ENCODE peak calls at places on chromosomes 2 and 18, in four cellular contexts. Z is naive thymus-derived CD4-positive, alpha-beta T cell; E is HL-60; B is epithelial cell of proximal tubule. P is an unnamed sample.

GRCh38 chr2:190340369-190340768 is 3.0 kb upstream of the INPP1 start:
- DNase-seq in Z (no peak), B (no peak), E (no peak), P (no peak)

GRCh38 chr18:26804474-26804873 is 61.0 kb downstream of the AQP4 start:
- DNase-seq in Z (no peak), B (no peak), E (no peak), P (no peak)

GRCh38 chr2:222939208-222939846 is 78.5 kb downstream of the ACSL3 start:
- DNase-seq in B (no peak), Z (peak; percentile 8), E (peak; percentile 37), P (peak; percentile 23)

GRCh38 chr2:20669609-20670314 is 2.8 kb downstream of the GDF7 start:
- DNase-seq in B (no peak), E (no peak), Z (no peak), P (no peak)

GRCh38 chr2:96533292-96534073 is 3.1 kb upstream of the ARID5A start:
- DNase-seq in B (no peak), Z (no peak), E (no peak), P (no peak)

GRCh38 chr2:162029287-162029901 is 44.6 kb downstream of the DPP4 start:
- DNase-seq in E (no peak), B (peak; percentile 39), Z (no peak), P (no peak)

GRCh38 chr2:72136933-72137497 is 10.6 kb downstream of the CYP26B1 start:
- DNase-seq in Z (no peak), E (no peak), B (no peak), P (no peak)

GRCh38 chr2:174062934-174063333 is 97.8 kb upstream of the SP3 start:
- DNase-seq in B (no peak), E (no peak), Z (no peak), P (no peak)

GRCh38 chr2:177622516-177622915 is 229.9 kb downstream of the AGPS start:
- DNase-seq in Z (no peak), B (no peak), E (no peak), P (no peak)

GRCh38 chr2:98445708-98446577 is 1.3 kb downstream of the INPP4A start:
- DNase-seq in B (no peak), E (no peak), Z (no peak), P (no peak)

GRCh38 chr2:20676353-20677215 is 9.6 kb downstream of the GDF7 start:
- DNase-seq in E (no peak), Z (no peak), B (peak; percentile 26), P (no peak)

GRCh38 chr2:44100351-44100750 is 68.3 kb upstream of the PPM1B start:
- DNase-seq in Z (no peak), B (peak; percentile 92), E (peak; percentile 91), P (no peak)

GRCh38 chr2:54570925-54571694 is 115.0 kb downstream of the SPTBN1 start:
- DNase-seq in B (no peak), E (peak; percentile 68), Z (peak; percentile 72), P (no peak)

GRCh38 chr2:216596986-216597509 is 36.2 kb upstream of the IGFBP2 start:
- DNase-seq in B (no peak), Z (no peak), E (no peak), P (no peak)

GRCh38 chr2:158575051-158575635 is 118.4 kb downstream of the PKP4 start:
- DNase-seq in B (no peak), Z (no peak), E (no peak), P (no peak)

GRCh38 chr2:60347781-60348180 is 205.7 kb downstream of the BCL11A start:
- DNase-seq in B (no peak), E (no peak), Z (no peak), P (no peak)

GRCh38 chr2:179703702-179704101 is 157.7 kb downstream of the ZNF385B start:
- DNase-seq in B (no peak), E (no peak), Z (no peak), P (no peak)

GRCh38 chr18:5294618-5295230 is 802 bp downstream of the ZBTB14 start:
- DNase-seq in E (peak; percentile 63), Z (peak; percentile 70), B (no peak), P (peak; percentile 14)

GRCh38 chr2:68762112-68762511 is 27.5 kb downstream of the ARHGAP25 start:
- DNase-seq in E (no peak), Z (no peak), B (no peak), P (no peak)

GRCh38 chr18:50374170-50374752 is 585 bp upstream of the SKA1 start:
- DNase-seq in E (no peak), Z (no peak), B (no peak), P (no peak)

GRCh38 chr2:203975912-203976311 is 39.3 kb downstream of the ICOS start:
- DNase-seq in E (no peak), Z (no peak), B (no peak), P (no peak)

GRCh38 chr2:37283207-37283606 is 41.4 kb downstream of the PRKD3 start:
- DNase-seq in Z (no peak), B (peak; percentile 52), E (no peak), P (no peak)

GRCh38 chr2:48395658-48396057 is 134.3 kb upstream of the STON1 start:
- DNase-seq in E (no peak), B (no peak), Z (peak; percentile 10), P (no peak)
- H3K4me3 ChIP-seq in E (no peak overlapping the region), B (no peak overlapping the region), Z (no peak overlapping the region), P (no peak overlapping the region)

GRCh38 chr2:240832205-240832727 is 12.2 kb upstream of the KIF1A start:
- DNase-seq in E (peak; percentile 69), Z (peak; percentile 99), B (no peak), P (peak; percentile 52)

GRCh38 chr2:240832816-240833497 is 12.9 kb upstream of the KIF1A start:
- DNase-seq in E (no peak), B (no peak), Z (no peak), P (no peak)

GRCh38 chr2:240833724-240834285 is 13.8 kb upstream of the KIF1A start:
- DNase-seq in E (no peak), Z (no peak), B (no peak), P (no peak)

GRCh38 chr2:240834377-240834975 is 14.5 kb upstream of the KIF1A start:
- DNase-seq in Z (no peak), B (no peak), E (no peak), P (no peak)

DNA sequence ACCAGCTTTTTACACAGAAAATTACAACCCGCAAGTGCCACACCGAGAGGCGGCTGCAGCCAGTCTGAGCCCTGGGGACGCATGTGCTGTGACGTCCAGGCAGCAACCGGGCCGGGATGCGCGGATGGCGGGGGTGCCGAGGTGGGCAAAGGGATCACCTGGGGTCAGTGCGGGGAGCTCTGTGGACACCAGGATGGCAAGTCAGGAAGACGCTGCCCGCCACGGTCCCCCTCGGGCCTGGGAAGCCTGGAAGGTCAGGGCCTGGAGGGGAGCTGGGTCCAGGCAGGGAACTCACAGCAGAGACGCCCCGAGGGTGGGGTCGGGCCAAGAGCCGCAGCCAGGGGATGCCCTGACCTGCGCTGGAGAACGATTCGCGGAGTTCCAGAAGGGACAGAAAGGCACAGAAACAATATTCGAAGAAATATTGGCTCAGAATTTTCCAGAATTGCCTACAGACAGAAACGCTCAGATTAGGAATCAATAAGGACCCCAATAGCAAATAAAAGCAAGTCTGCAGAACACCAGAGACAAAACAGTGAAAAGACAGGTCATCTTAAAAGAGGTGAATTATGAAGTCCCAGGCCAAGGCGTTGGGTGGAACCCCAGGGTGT is 11.7 kb upstream of the KIF1A start:
- DNase-seq in B (no peak), E (no peak), Z (no peak), P (no peak)
- H3K4me3 ChIP-seq in B (no peak overlapping the region), E (no peak overlapping the region), Z (peak overlapping the region; percentile 32), P (peak overlapping the region; percentile 39)

GRCh38 chr2:151422917-151423439 is 13.3 kb downstream of the RIF1 start:
- DNase-seq in B (no peak), E (no peak), Z (no peak), P (no peak)

GRCh38 chr2:151423760-151424159 is 14.1 kb downstream of the RIF1 start:
- DNase-seq in B (no peak), Z (peak; percentile 70), E (no peak), P (no peak)
- H3K4me3 ChIP-seq in B (no peak overlapping the region), Z (no peak overlapping the region), E (no peak overlapping the region), P (no peak overlapping the region)

GRCh38 chr2:170320948-170321347 is 143.0 kb downstream of the MYO3B start:
- DNase-seq in Z (no peak), B (no peak), E (no peak), P (no peak)
- H3K4me3 ChIP-seq in Z (no peak overlapping the region), B (no peak overlapping the region), E (no peak overlapping the region), P (no peak overlapping the region)

GRCh38 chr2:95025406-95026319 is at the start of gene MAL:
- DNase-seq in E (no peak), Z (peak; percentile 44), B (no peak), P (no peak)

GRCh38 chr2:95024306-95024880 is 1.1 kb upstream of the MAL start:
- DNase-seq in Z (no peak), E (no peak), B (no peak), P (no peak)

GRCh38 chr2:95027369-95027720 is 1.8 kb downstream of the MAL start:
- DNase-seq in B (no peak), Z (no peak), E (no peak), P (no peak)

GRCh38 chr2:95024960-95025405 is 525 bp upstream of the MAL start:
- DNase-seq in Z (no peak), B (no peak), E (no peak), P (no peak)

GRCh38 chr2:95026471-95027368 is 1.2 kb downstream of the MAL start:
- DNase-seq in E (no peak), Z (no peak), B (no peak), P (no peak)
- H3K4me3 ChIP-seq in E (no peak overlapping the region), Z (peak overlapping the region; percentile 77), B (peak overlapping the region; percentile 63), P (no peak overlapping the region)

DNA sequence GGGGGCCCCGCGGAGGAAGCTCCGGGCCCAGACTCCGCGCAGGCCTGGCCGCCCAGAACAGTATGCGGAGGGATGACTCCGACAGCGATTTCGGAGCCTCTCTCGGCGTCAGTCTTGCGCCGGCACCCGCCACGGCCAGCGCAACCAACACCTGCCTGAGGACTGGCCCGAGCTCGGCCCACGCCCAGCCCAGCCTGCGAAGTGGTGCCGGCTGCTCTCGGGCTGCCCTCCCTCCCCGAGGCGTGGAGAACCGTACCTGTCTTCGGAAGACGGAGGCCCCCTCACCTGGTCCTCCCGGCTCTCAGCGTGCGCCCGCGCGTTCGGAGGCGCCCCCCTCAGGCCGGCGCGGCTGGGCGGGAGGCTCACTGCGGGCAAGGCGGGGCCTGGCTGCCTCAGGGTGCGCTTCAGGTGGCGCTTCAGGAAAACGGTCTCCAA is at the start of gene M1AP:
- DNase-seq in E (no peak), B (no peak), Z (no peak), P (no peak)
- H3K4me3 ChIP-seq in E (no peak within 1 kb of the TSS), B (peak within 1 kb of the TSS; percentile 40), Z (no peak within 1 kb of the TSS), P (no peak within 1 kb of the TSS)

GRCh38 chr18:13653746-13654455 is 72.5 kb downstream of the FAM210A start:
- DNase-seq in B (no peak), Z (no peak), E (no peak), P (no peak)
- H3K4me3 ChIP-seq in B (no peak overlapping the region), Z (no peak overlapping the region), E (no peak overlapping the region), P (no peak overlapping the region)

GRCh38 chr2:11483806-11484147 is 17.8 kb upstream of the E2F6 start:
- DNase-seq in B (no peak), Z (no peak), E (no peak), P (no peak)
- H3K4me3 ChIP-seq in B (no peak overlapping the region), Z (no peak overlapping the region), E (no peak overlapping the region), P (peak overlapping the region; percentile 52)

DNA sequence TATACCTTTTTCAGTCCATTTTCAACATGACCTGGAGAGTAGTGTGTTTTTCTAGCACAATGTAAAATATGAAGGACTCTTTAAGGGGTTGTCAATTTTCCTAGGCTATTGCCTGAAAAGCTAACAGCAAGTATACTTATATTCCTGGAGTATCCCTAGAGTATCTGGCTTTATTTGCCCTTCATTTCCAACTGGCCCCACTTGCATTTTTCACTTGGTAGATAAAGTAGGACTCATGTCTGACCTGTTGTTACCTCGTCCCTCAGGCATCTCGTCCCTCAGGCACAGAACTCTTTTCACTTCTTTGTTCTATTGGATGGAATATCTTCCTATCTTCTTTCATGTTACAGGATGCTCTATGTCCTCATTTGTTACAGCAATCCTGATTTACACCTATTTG is 69.2 kb downstream of the SPAG16 start:
- DNase-seq in Z (no peak), E (no peak), B (no peak), P (no peak)
- H3K4me3 ChIP-seq in Z (no peak overlapping the region), E (no peak overlapping the region), B (no peak overlapping the region), P (no peak overlapping the region)

P was measured in LNCaP clone FGC.